ENCODE peak calls at places on chromosomes 2 and 18, in seven cellular contexts. V, I, D, Y, C, O and B are unnamed samples. For H3K4me1 and H3K36me3, the result is how much of the 10 kb centered on the place peaks cover.

GRCh38 chr2:27085670-27086089 is 892 bp upstream of the KHK start:
- DNase-seq in D (no peak), V (peak), Y (peak), I (peak), C (peak), O (peak), B (peak)

GRCh38 chr2:179268277-179268935 is 3.8 kb upstream of the SESTD1 start:
- DNase-seq in C (no peak), I (peak), O (peak), V (peak), D (peak), Y (peak), B (no peak)

GRCh38 chr2:68317971-68318685 is 1.6 kb downstream of the CNRIP1 start:
- DNase-seq in I (peak), D (no peak), Y (no peak), O (no peak), C (no peak), V (peak), B (peak)

GRCh38 chr2:209578394-209579006 is 154.7 kb downstream of the MAP2 start:
- DNase-seq in D (no peak), V (no peak), Y (no peak), O (no peak), I (no peak), C (no peak), B (no peak)

GRCh38 chr18:63445067-63445466 is 22.8 kb upstream of the VPS4B start:
- DNase-seq in C (no peak), V (no peak), Y (no peak), O (no peak), I (no peak), D (no peak), B (no peak)

GRCh38 chr2:68251855-68252406 is 401 bp downstream of the PPP3R1 start:
- DNase-seq in Y (no peak), D (no peak), C (peak), V (peak), O (no peak), I (no peak), B (peak)

GRCh38 chr2:236646441-236646840 is 76.8 kb downstream of the ACKR3 start:
- DNase-seq in I (no peak), C (no peak), O (no peak), V (peak), D (no peak), Y (no peak), B (no peak)

GRCh38 chr2:75528221-75528977 is 32.3 kb downstream of the EVA1A start:
- DNase-seq in V (no peak), D (peak), I (no peak), Y (no peak), O (peak), C (no peak), B (no peak)

GRCh38 chr18:63683152-63683551 is 19.6 kb upstream of the SERPINB11 start:
- DNase-seq in V (no peak), C (no peak), Y (peak), D (peak), O (peak), I (peak), B (no peak)

GRCh38 chr18:23088343-23088742 is 46.9 kb upstream of the CABLES1 start:
- DNase-seq in I (no peak), D (no peak), O (no peak), C (no peak), Y (no peak), V (no peak), B (no peak)

GRCh38 chr18:59096098-59096779 is 43.4 kb upstream of the SEC11C start:
- DNase-seq in Y (no peak), V (no peak), O (no peak), D (no peak), I (no peak), C (no peak), B (no peak)

GRCh38 chr18:76495435-76496199 is 575 bp upstream of the ZNF516 start:
- DNase-seq in C (peak), O (no peak), V (no peak), I (peak), Y (peak), D (peak), B (peak)

GRCh38 chr2:119308793-119309330 is 57.8 kb downstream of the C2orf76 start:
- DNase-seq in D (no peak), O (no peak), I (no peak), V (no peak), Y (no peak), C (no peak), B (no peak)

GRCh38 chr2:172088245-172089004 is 3.1 kb downstream of the DLX1 start:
- DNase-seq in I (no peak), C (no peak), O (no peak), Y (no peak), V (no peak), D (no peak), B (no peak)

GRCh38 chr2:237299897-237300296 is 114.1 kb downstream of the COL6A3 start:
- DNase-seq in D (peak), I (peak), V (no peak), C (no peak), Y (peak), O (peak), B (no peak)

GRCh38 chr2:63581266-63581961 is 6.9 kb downstream of the WDPCP start:
- DNase-seq in O (peak), C (no peak), D (no peak), V (peak), I (peak), Y (peak), B (no peak)

GRCh38 chr2:128473175-128474013 is 154.7 kb upstream of the HS6ST1 start:
- DNase-seq in I (peak), O (no peak), C (peak), Y (peak), D (peak), V (no peak), B (peak)

GRCh38 chr2:191015229-191015628 is 1.3 kb upstream of the STAT1 start:
- DNase-seq in V (no peak), C (no peak), Y (no peak), D (no peak), O (no peak), I (no peak), B (no peak)

GRCh38 chr2:212712991-212713390 is 174.4 kb upstream of the ERBB4 start:
- DNase-seq in C (no peak), Y (peak), I (no peak), O (no peak), V (no peak), D (no peak), B (no peak)

GRCh38 chr2:204089542-204089941 is 153.0 kb downstream of the ICOS start:
- DNase-seq in Y (no peak), C (no peak), O (no peak), I (no peak), V (no peak), D (no peak), B (no peak)

GRCh38 chr18:67241292-67241691 is 275.2 kb downstream of the DSEL start:
- DNase-seq in Y (no peak), I (no peak), O (no peak), D (no peak), V (no peak), C (no peak), B (no peak)

GRCh38 chr2:213036836-213037235 is 114.6 kb downstream of the IKZF2 start:
- DNase-seq in V (no peak), Y (peak), D (no peak), C (no peak), I (no peak), O (no peak), B (no peak)

GRCh38 chr18:57150828-57151227 is 3.9 kb downstream of the BOD1L2 start:
- DNase-seq in C (no peak), O (no peak), I (no peak), Y (no peak), D (peak), V (no peak), B (no peak)

GRCh38 chr2:174919886-174920595 is 85.1 kb downstream of the CHN1 start:
- DNase-seq in I (no peak), D (no peak), O (no peak), V (no peak), Y (no peak), C (no peak), B (no peak)

GRCh38 chr2:79627237-79627636 is 114.4 kb downstream of the CTNNA2 start:
- DNase-seq in I (no peak), O (no peak), Y (no peak), V (no peak), D (no peak), C (no peak), B (no peak)

GRCh38 chr2:101300164-101300563 is 8.3 kb downstream of the RNF149 start:
- DNase-seq in D (no peak), Y (no peak), O (no peak), I (no peak), C (no peak), V (no peak), B (no peak)

GRCh38 chr2:234559609-234560008 is 62.7 kb upstream of the ARL4C start:
- DNase-seq in Y (no peak), I (no peak), O (peak), V (no peak), D (no peak), C (no peak), B (no peak)

GRCh38 chr18:21598726-21599584 is 1.5 kb downstream of the ESCO1 start:
- DNase-seq in I (no peak), D (no peak), Y (no peak), V (no peak), C (no peak), O (peak), B (peak)

GRCh38 chr18:46073474-46074331 is 1.6 kb upstream of the PSTPIP2 start:
- DNase-seq in D (peak), V (peak), I (peak), O (peak), Y (no peak), C (peak), B (peak)

GRCh38 chr2:12928706-12929291 is 212.1 kb downstream of the TRIB2 start:
- DNase-seq in C (no peak), D (peak), Y (peak), O (peak), I (peak), V (no peak), B (no peak)

GRCh38 chr2:166831930-166832329 is 56.4 kb upstream of the XIRP2 start:
- DNase-seq in I (no peak), C (no peak), V (no peak), D (no peak), O (peak), Y (peak), B (no peak)

GRCh38 chr2:159091381-159091780 is 122.9 kb downstream of the TANC1 start:
- DNase-seq in Y (peak), I (peak), C (no peak), O (peak), D (peak), V (peak), B (no peak)
- H3K4me1 ChIP-seq in Y (under half), I (under half), C (under half), O (under half), D (under half), V (half or more), B (under half)

GRCh38 chr18:51192026-51192425 is 5.5 kb downstream of the MEX3C start:
- DNase-seq in O (no peak), C (no peak), D (no peak), V (peak), Y (no peak), I (no peak), B (no peak)
- H3K36me3 ChIP-seq in O (under half), C (under half), D (under half), V (under half), Y (under half), I (under half), B (under half)

GRCh38 chr2:62415019-62415431 is 91.0 kb downstream of the TMEM17 start:
- DNase-seq in I (no peak), O (no peak), D (no peak), C (no peak), Y (no peak), V (no peak), B (no peak)
- H3K4me1 ChIP-seq in I (under half), O (under half), D (under half), C (under half), Y (under half), V (under half), B (under half)

DNA sequence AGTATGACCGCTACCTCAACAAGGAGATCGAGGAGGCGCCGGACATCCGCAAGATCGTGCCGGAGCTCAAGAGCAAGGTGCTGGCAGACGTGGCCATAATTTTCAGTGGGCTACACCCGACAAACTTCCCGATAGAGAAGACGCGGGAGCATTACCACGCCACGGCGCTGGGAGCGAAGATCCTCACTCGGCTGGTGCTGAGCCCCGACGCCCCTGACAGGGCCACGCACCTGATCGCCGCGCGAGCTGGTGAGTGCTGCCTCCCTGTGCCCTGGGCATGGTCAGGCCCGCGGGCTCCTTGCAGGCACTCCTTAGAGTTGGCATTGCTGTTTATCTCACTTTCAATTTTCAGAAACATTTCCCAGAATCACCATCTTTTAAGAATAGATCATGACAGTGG is 35.7 kb downstream of the CTDP1 start:
- DNase-seq in I (no peak), Y (no peak), O (no peak), V (no peak), D (no peak), C (no peak), B (no peak)
- H3K36me3 ChIP-seq in I (under half), Y (under half), O (under half), V (under half), D (under half), C (under half), B (under half)

DNA sequence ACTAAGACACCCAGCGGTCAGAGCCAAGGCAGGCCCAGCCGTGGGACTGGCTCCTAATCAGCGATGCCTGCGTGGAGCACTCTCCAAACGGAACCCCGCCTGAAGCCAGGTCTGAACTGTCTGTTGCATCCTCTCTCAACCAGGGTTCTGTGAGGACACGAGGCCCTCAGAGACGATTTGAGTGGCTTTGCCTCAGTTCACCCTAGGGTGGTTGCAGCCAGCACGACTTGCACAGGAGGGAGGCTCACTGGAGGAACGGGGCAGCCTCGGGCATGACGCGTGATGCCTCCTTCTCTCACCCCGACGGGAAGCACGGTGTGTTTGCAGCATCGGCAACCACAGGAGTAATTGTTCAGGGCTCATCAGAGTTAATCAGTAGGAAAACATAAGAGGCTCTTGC is 336.4 kb downstream of the EIPR1 start:
- DNase-seq in Y (no peak), I (no peak), C (no peak), D (no peak), O (no peak), V (no peak), B (no peak)
- H3K4me1 ChIP-seq in Y (under half), I (under half), C (under half), D (under half), O (under half), V (under half), B (under half)

GRCh38 chr18:36109737-36110136 is 19.4 kb downstream of the SLC39A6 start:
- DNase-seq in C (no peak), O (peak), V (no peak), I (no peak), Y (no peak), D (no peak), B (no peak)
- H3K36me3 ChIP-seq in C (under half), O (under half), V (under half), I (under half), Y (under half), D (under half), B (under half)

GRCh38 chr2:215638687-215639086 is 202.8 kb upstream of the FN1 start:
- DNase-seq in I (no peak), O (no peak), C (no peak), D (no peak), V (no peak), Y (no peak), B (no peak)

DNA sequence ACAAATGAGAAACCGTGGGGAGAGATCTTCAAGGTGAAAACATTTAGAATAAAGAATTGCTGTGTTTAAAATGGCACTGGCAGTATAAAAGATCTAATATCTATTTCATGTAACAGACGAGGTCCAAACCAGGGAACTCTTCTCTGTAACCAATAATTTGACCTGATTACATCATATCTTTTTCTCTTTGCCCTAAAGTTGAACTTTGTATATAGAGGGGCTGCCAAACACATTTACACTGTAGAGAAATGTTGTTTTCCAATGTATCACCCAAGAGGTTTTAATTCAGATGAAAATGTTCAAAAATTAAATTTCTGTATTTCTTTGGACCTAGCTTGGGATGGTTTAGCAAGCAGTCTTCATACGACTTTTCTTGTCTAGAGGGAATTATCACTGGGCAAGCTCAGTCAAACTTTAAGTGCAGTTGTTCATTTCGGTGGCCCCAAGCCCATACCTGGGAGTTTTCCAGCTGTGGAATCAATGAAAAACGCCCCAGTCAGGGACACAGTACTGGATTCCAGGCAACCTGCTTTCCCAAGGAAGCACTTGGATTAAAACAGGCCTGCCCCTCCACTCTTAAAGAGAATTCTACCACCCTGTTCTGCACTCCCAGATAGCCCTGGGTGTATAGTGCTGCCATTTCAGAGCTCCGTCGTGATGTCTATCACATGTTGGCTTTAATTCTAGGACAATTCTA is 208.5 kb upstream of the FN1 start:
- DNase-seq in O (no peak), C (no peak), D (no peak), V (no peak), Y (no peak), I (no peak), B (no peak)
- H3K4me1 ChIP-seq in O (under half), C (under half), D (under half), V (under half), Y (under half), I (under half), B (under half)

DNA sequence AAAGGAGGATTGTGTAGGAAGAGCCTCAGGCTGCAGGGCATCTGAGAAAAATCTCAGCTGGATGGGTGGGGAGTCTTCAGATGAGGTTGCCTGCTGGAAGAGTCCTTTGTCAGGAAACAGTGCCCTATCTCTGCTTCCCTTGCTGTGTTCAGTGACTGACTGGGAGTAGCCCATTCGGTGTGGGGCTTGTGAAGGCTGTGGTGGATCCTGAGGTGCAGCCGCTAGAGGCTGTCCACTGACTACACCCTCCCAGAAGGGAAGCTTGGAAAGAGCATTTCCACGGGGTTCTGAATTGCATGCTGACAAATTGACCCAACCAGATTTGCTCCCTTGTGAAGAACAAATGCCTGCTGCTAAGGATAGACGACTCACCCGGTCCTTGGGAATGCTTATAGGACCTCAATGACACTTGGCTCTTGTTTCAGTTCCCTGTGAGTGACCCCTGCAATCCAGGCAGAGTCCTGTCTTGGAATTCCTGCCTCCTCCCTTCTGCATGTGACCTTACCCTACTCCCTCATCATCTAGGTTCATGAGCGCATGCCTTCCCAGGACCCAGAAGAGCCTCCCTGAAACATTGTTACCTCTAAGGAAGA is 109.7 kb upstream of the FAM136A start:
- DNase-seq in I (no peak), D (no peak), V (no peak), O (no peak), Y (no peak), C (no peak), B (peak)
- H3K36me3 ChIP-seq in I (under half), D (under half), V (under half), O (under half), Y (under half), C (under half), B (under half)

GRCh38 chr2:110106642-110107041 is 9.0 kb downstream of the MALL start:
- DNase-seq in D (peak), I (peak), O (peak), C (no peak), Y (peak), V (peak), B (no peak)

GRCh38 chr2:110104025-110104771 is 11.4 kb downstream of the MALL start:
- DNase-seq in C (no peak), V (no peak), Y (peak), I (no peak), D (no peak), O (peak), B (no peak)

GRCh38 chr2:110105608-110106467 is 9.8 kb downstream of the MALL start:
- DNase-seq in D (peak), C (no peak), O (peak), Y (peak), V (peak), I (peak), B (no peak)

GRCh38 chr2:110105183-110105582 is 10.4 kb downstream of the MALL start:
- DNase-seq in D (no peak), V (no peak), O (no peak), Y (no peak), C (no peak), I (no peak), B (no peak)

DNA sequence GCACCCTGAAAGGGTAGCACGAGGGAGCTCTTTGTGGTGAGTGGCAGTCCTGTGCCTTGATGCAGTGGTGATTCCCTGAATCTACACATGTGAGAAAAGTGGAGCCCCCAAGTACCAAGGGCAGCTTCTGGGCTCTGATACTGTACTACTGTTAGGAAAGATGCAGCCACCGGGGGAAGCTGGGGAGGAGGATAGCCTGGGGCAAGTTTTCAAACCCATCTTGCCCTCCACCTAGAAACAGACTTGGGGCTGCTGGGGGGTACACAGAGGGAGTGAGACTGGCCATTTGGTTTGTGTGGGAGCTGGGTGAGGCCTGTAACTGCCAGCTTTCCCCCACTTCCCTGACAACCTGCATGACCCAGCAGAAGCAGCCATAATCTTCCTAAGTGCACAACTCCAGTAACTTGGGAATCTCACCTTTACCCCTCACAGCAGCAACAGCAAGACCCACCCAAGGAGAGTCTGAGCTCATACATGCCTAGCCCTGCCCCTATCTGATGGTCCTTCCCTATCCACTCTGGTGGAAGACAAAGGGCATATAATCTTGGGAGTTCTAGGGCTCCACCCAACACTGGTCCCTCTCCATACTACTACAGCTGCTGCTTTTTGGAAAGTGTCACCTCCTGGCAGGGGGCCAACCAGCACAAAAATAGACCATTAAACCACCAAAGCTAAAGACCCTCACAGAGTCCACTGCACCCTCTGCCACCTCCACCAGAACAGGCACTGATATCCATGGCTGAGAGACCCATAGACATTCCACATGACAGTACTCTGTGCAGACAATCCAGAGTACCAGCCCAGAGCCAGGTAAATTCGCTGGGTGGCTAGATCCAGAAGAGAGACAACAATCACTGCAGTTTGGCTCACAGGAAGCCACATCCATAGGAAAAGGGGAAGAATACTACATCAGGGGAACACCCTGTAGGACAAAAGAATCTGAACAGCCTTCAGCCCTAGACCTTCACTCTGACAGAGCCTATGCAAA is 8.2 kb downstream of the MALL start:
- DNase-seq in D (no peak), V (no peak), O (peak), Y (no peak), I (peak), C (no peak), B (no peak)
- H3K4me1 ChIP-seq in D (under half), V (half or more), O (half or more), Y (under half), I (under half), C (under half), B (under half)